ENCODE peak calls at places on chromosome 15, in eight cellular contexts. One of them, this sample, is unnamed.

GRCh38 chr15:89307046-89307587 is 27.5 kb downstream of the POLG start:
- DNase-seq in HCT116: no peak
- DNase-seq in HepG2: no peak
- DNase-seq in stomach: no peak
- DNase-seq in body of pancreas: no peak
- DNase-seq in Peyer's patch: no peak
- DNase-seq in uterus: no peak
- DNase-seq in ovary: no peak
- DNase-seq in this sample: peak

GRCh38 chr15:98830034-98830634 is 177.5 kb downstream of the PGPEP1L start:
- DNase-seq in HCT116: no peak
- DNase-seq in HepG2: no peak
- DNase-seq in body of pancreas: no peak
- DNase-seq in uterus: no peak
- DNase-seq in stomach: no peak
- DNase-seq in ovary: no peak
- DNase-seq in Peyer's patch: no peak
- DNase-seq in this sample: no peak

GRCh38 chr15:60633426-60633968 is 154.6 kb upstream of the ICE2 start:
- DNase-seq in uterus: no peak
- DNase-seq in Peyer's patch: no peak
- DNase-seq in HCT116: no peak
- DNase-seq in body of pancreas: peak
- DNase-seq in stomach: no peak
- DNase-seq in ovary: no peak
- DNase-seq in HepG2: no peak
- DNase-seq in this sample: no peak

GRCh38 chr15:29939404-29939803 is 117.1 kb upstream of the TJP1 start:
- DNase-seq in body of pancreas: no peak
- DNase-seq in HCT116: no peak
- DNase-seq in uterus: no peak
- DNase-seq in ovary: no peak
- DNase-seq in Peyer's patch: no peak
- DNase-seq in stomach: no peak
- DNase-seq in HepG2: no peak
- DNase-seq in this sample: peak

GRCh38 chr15:96553006-96553405 is 222.5 kb downstream of the NR2F2 start:
- DNase-seq in Peyer's patch: no peak
- DNase-seq in body of pancreas: no peak
- DNase-seq in HCT116: no peak
- DNase-seq in ovary: no peak
- DNase-seq in stomach: no peak
- DNase-seq in HepG2: no peak
- DNase-seq in uterus: no peak
- DNase-seq in this sample: no peak

GRCh38 chr15:27865926-27866325 is 233.2 kb downstream of the OCA2 start:
- DNase-seq in ovary: no peak
- DNase-seq in body of pancreas: no peak
- DNase-seq in Peyer's patch: no peak
- DNase-seq in HepG2: no peak
- DNase-seq in uterus: no peak
- DNase-seq in stomach: no peak
- DNase-seq in HCT116: no peak
- DNase-seq in this sample: no peak

GRCh38 chr15:62711691-62712454 is 330.7 kb upstream of the TPM1 start:
- DNase-seq in HepG2: no peak
- DNase-seq in ovary: no peak
- DNase-seq in body of pancreas: no peak
- DNase-seq in uterus: no peak
- DNase-seq in Peyer's patch: no peak
- DNase-seq in HCT116: no peak
- DNase-seq in stomach: no peak
- DNase-seq in this sample: peak

GRCh38 chr15:68559342-68560310 is 19.2 kb upstream of the CORO2B start:
- DNase-seq in Peyer's patch: peak
- DNase-seq in ovary: peak
- DNase-seq in stomach: peak
- DNase-seq in body of pancreas: peak
- DNase-seq in HCT116: peak
- DNase-seq in uterus: peak
- DNase-seq in HepG2: peak
- DNase-seq in this sample: peak

GRCh38 chr15:38267416-38268022 is 14.9 kb downstream of the SPRED1 start:
- DNase-seq in HepG2: no peak
- DNase-seq in uterus: no peak
- DNase-seq in stomach: no peak
- DNase-seq in ovary: no peak
- DNase-seq in Peyer's patch: no peak
- DNase-seq in body of pancreas: no peak
- DNase-seq in HCT116: no peak
- DNase-seq in this sample: no peak

GRCh38 chr15:51114437-51115119 is 19.9 kb upstream of the TNFAIP8L3 start:
- DNase-seq in stomach: no peak
- DNase-seq in Peyer's patch: no peak
- DNase-seq in body of pancreas: no peak
- DNase-seq in HCT116: no peak
- DNase-seq in ovary: no peak
- DNase-seq in HepG2: no peak
- DNase-seq in uterus: no peak
- DNase-seq in this sample: no peak

GRCh38 chr15:69853572-69853971 is 244.1 kb downstream of the TLE3 start:
- DNase-seq in HCT116: peak
- DNase-seq in stomach: no peak
- DNase-seq in HepG2: no peak
- DNase-seq in uterus: no peak
- DNase-seq in Peyer's patch: no peak
- DNase-seq in ovary: no peak
- DNase-seq in body of pancreas: peak
- DNase-seq in this sample: peak

GRCh38 chr15:74228723-74229081 is 7.4 kb upstream of the CCDC33 start:
- DNase-seq in Peyer's patch: no peak
- DNase-seq in HepG2: no peak
- DNase-seq in ovary: no peak
- DNase-seq in HCT116: no peak
- DNase-seq in body of pancreas: no peak
- DNase-seq in uterus: no peak
- DNase-seq in stomach: no peak
- DNase-seq in this sample: no peak

GRCh38 chr15:42154576-42155355 is 1.7 kb downstream of the PLA2G4F start:
- DNase-seq in stomach: no peak
- DNase-seq in body of pancreas: no peak
- DNase-seq in Peyer's patch: no peak
- DNase-seq in HCT116: no peak
- DNase-seq in uterus: no peak
- DNase-seq in ovary: no peak
- DNase-seq in HepG2: no peak
- DNase-seq in this sample: no peak

GRCh38 chr15:28043625-28044520 is 55.2 kb downstream of the OCA2 start:
- DNase-seq in HepG2: peak
- DNase-seq in body of pancreas: no peak
- DNase-seq in uterus: no peak
- DNase-seq in Peyer's patch: no peak
- DNase-seq in HCT116: no peak
- DNase-seq in ovary: no peak
- DNase-seq in stomach: no peak
- DNase-seq in this sample: no peak

GRCh38 chr15:79089890-79090486 is 592 bp downstream of the RASGRF1 start:
- DNase-seq in Peyer's patch: peak
- DNase-seq in uterus: no peak
- DNase-seq in body of pancreas: no peak
- DNase-seq in HCT116: no peak
- DNase-seq in ovary: no peak
- DNase-seq in HepG2: no peak
- DNase-seq in stomach: no peak
- DNase-seq in this sample: no peak

GRCh38 chr15:25504307-25504706 is 65.5 kb upstream of the UBE3A start:
- DNase-seq in Peyer's patch: no peak
- DNase-seq in stomach: no peak
- DNase-seq in HCT116: no peak
- DNase-seq in body of pancreas: no peak
- DNase-seq in HepG2: no peak
- DNase-seq in ovary: no peak
- DNase-seq in uterus: no peak
- DNase-seq in this sample: no peak

GRCh38 chr15:77511869-77512268 is 91.2 kb downstream of the HMG20A start:
- DNase-seq in ovary: no peak
- DNase-seq in Peyer's patch: no peak
- DNase-seq in stomach: no peak
- DNase-seq in body of pancreas: no peak
- DNase-seq in HCT116: no peak
- DNase-seq in HepG2: no peak
- DNase-seq in uterus: no peak
- DNase-seq in this sample: no peak
- TF ChIP-seq POLR2A in ovary: no peak
- TF ChIP-seq POLR2A in Peyer's patch: no peak
- TF ChIP-seq POLR2A in stomach: no peak
- TF ChIP-seq POLR2A in body of pancreas: no peak
- TF ChIP-seq POLR2A in HCT116: no peak
- TF ChIP-seq POLR2A in HepG2: no peak
- TF ChIP-seq POLR2A in uterus: no peak
- TF ChIP-seq POLR2A in this sample: no peak

DNA sequence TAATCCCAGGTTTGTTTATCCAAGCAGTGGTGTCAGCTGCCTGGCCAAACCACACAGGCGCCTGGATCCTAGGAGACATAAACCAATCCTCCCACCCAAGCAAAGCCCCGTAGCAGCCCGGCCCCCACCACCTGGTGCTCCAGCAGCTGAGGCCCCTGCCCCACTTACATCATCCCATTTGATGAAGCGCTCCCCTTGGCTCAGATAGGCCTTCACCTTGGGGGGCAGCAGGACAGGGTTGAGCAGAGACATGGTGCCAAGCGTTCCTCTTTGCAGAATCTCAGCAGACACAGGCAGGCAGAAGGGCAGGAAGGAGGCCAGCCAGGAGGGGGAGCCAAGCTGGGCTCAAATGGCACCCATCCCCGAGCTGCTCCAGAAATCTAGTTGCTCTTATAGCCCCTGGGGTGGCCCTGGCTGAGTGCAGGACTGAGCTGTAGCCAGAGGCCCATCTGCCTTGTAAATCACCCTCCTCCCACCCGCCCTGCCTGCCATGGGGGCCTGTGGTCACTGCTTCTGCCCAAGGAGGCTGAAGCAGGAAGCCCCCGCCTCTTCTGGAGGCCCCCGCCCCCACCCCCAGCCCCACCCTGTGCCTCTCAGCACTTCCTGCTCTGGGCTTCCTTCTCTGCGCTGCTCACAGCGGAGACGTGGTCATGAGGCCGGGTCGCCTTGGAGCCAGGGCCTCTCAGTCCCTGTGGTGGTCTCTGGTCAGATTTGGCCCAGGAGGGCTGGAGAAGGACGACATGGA is at the start of gene PLCB2:
- DNase-seq in HCT116: no peak
- DNase-seq in body of pancreas: no peak
- DNase-seq in uterus: no peak
- DNase-seq in Peyer's patch: peak
- DNase-seq in stomach: no peak
- DNase-seq in HepG2: peak
- DNase-seq in ovary: no peak
- DNase-seq in this sample: no peak
- TF ChIP-seq POLR2A in HCT116: no peak
- TF ChIP-seq POLR2A in body of pancreas: peak
- TF ChIP-seq POLR2A in uterus: no peak
- TF ChIP-seq POLR2A in Peyer's patch: no peak
- TF ChIP-seq POLR2A in stomach: no peak
- TF ChIP-seq POLR2A in HepG2: no peak
- TF ChIP-seq POLR2A in ovary: no peak
- TF ChIP-seq POLR2A in this sample: no peak

DNA sequence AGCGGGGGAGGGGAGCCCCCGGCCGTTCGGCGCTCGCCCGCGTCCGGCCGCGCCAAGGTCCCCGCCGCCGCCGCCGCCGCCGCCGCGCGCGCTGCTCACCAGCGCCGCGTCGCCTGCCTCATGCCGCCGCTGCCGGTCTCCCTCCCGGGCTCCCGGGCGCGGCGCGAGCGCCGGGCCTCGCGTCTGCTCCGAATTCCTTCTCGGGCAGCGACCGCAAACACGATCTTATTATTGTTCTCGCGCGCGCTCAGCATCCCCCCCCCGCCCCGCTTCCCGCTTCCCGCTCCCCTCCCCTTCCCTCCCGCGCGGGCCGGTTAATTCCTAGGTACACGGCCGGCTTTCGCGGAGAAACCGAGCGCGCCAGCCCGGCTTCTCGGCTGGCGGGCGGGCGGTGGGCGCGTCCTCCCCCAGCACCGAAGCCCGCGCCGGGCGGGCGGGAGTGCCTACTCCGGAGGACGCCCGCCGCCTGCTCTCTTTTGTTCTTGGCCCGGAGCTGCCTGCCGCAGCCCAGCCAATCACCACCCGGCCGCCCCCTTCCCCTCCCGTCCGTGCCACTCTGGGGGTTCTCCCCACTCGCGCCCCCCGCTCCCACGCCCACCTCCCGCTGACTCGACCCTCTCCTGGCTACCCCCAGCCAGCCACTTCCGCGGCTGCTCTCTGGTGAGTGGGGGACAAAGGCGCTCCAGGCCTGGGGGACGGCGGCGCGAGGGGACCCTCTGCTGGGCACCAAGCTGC is at the start of gene HDGFL3:
- DNase-seq in HCT116: no peak
- DNase-seq in body of pancreas: peak
- DNase-seq in HepG2: no peak
- DNase-seq in stomach: peak
- DNase-seq in Peyer's patch: peak
- DNase-seq in uterus: peak
- DNase-seq in ovary: peak
- DNase-seq in this sample: peak
- TF ChIP-seq POLR2A in HCT116: no peak
- TF ChIP-seq POLR2A in body of pancreas: no peak
- TF ChIP-seq POLR2A in HepG2: no peak
- TF ChIP-seq POLR2A in stomach: no peak
- TF ChIP-seq POLR2A in Peyer's patch: no peak
- TF ChIP-seq POLR2A in uterus: no peak
- TF ChIP-seq POLR2A in ovary: no peak
- TF ChIP-seq POLR2A in this sample: peak

DNA sequence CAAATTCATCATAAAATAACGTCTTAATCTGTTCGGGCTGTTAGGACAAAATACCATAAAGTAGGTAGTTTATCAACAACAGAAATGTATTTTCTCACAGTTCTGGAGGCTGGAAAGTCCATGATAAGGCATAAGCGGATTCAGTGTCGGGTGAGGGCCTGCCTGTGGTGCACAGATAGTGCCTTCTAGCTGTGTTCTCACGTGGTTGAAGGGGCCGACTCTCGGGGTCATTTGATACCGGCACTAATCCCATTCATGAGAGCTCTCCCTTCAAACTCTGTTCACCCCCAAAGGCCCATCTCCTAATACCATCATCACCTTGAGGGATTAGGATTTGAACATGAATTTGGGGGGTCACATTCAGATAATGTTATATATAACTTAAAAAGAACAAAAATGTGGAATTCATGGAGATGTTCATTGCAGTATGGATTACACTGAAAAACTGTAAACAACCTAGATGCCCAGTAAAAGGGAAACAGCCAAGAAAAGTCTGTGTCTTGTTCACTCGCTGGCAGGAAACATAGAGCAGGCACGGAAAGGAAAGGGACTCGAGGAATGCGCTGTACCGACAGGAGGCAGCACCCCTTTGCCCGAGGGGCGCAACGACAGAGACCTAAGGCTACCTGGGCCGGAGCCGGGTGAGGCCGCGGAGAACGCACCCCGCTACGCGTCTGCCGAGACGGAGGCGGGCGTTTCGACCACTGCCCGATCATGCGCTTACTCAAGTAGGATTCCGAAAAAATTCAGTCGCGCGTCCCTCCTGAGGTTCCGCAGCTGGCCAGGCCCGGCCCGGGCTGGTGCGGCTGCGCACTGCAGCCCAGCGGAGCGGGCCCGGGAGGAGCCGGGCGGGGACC is 1.1 kb upstream of the MAN2A2 start:
- DNase-seq in stomach: peak
- DNase-seq in Peyer's patch: peak
- DNase-seq in body of pancreas: peak
- DNase-seq in uterus: peak
- DNase-seq in HepG2: peak
- DNase-seq in ovary: peak
- DNase-seq in HCT116: peak
- DNase-seq in this sample: peak
- TF ChIP-seq POLR2A in stomach: no peak
- TF ChIP-seq POLR2A in Peyer's patch: peak
- TF ChIP-seq POLR2A in body of pancreas: peak
- TF ChIP-seq POLR2A in uterus: no peak
- TF ChIP-seq POLR2A in HepG2: peak
- TF ChIP-seq POLR2A in ovary: no peak
- TF ChIP-seq POLR2A in HCT116: peak
- TF ChIP-seq POLR2A in this sample: peak